ENCODE peak calls at places on chromosomes 13 and 19, in four cellular contexts. One of them, this sample, is unnamed.

GRCh38 chr19:53112286-53112685 is 9.1 kb upstream of the ZNF160 start:
- DNase-seq in NAMALWA: no peak
- DNase-seq in RWPE2: no peak
- DNase-seq in frontal cortex: no peak
- DNase-seq in this sample: no peak

GRCh38 chr13:107277911-107278310 is 710.0 kb upstream of the ARGLU1 start:
- DNase-seq in NAMALWA: no peak
- DNase-seq in RWPE2: no peak
- DNase-seq in frontal cortex: no peak
- DNase-seq in this sample: no peak

GRCh38 chr19:50909240-50910070 is 1.7 kb downstream of the KLK4 start:
- DNase-seq in RWPE2: no peak
- DNase-seq in NAMALWA: peak; percentile 71
- DNase-seq in frontal cortex: peak; percentile 36
- DNase-seq in this sample: peak; percentile 97

GRCh38 chr13:96020155-96020575 is 33.0 kb downstream of the UGGT2 start:
- DNase-seq in frontal cortex: peak; percentile 38
- DNase-seq in NAMALWA: peak; percentile 82
- DNase-seq in RWPE2: no peak
- DNase-seq in this sample: peak; percentile 51

GRCh38 chr19:403221-404036 is 5.5 kb downstream of the C2CD4C start:
- DNase-seq in RWPE2: peak; percentile 38
- DNase-seq in frontal cortex: no peak
- DNase-seq in NAMALWA: no peak
- DNase-seq in this sample: no peak

GRCh38 chr13:102443234-102443633 is 41.4 kb upstream of the FGF14 start:
- DNase-seq in NAMALWA: no peak
- DNase-seq in RWPE2: no peak
- DNase-seq in frontal cortex: no peak
- DNase-seq in this sample: no peak

GRCh38 chr13:23344923-23345322 is 88.6 kb downstream of the SACS start:
- DNase-seq in RWPE2: no peak
- DNase-seq in NAMALWA: no peak
- DNase-seq in frontal cortex: no peak
- DNase-seq in this sample: no peak

GRCh38 chr13:84446972-84447700 is 564.9 kb upstream of the SLITRK1 start:
- DNase-seq in frontal cortex: no peak
- DNase-seq in RWPE2: no peak
- DNase-seq in NAMALWA: no peak
- DNase-seq in this sample: peak; percentile 10

GRCh38 chr19:2755448-2755705 is 15.6 kb upstream of the SLC39A3 start:
- DNase-seq in NAMALWA: no peak
- DNase-seq in RWPE2: no peak
- DNase-seq in frontal cortex: no peak
- DNase-seq in this sample: no peak

GRCh38 chr19:40280608-40281221 is 4.4 kb downstream of the AKT2 start:
- DNase-seq in RWPE2: no peak
- DNase-seq in NAMALWA: no peak
- DNase-seq in frontal cortex: no peak
- DNase-seq in this sample: no peak

GRCh38 chr19:49042177-49042576 is 1.5 kb upstream of the CGB5 start:
- DNase-seq in frontal cortex: no peak
- DNase-seq in NAMALWA: no peak
- DNase-seq in RWPE2: no peak
- DNase-seq in this sample: no peak

GRCh38 chr19:35320285-35320706 is 8.7 kb upstream of the CD22 start:
- DNase-seq in NAMALWA: peak; percentile 63
- DNase-seq in frontal cortex: no peak
- DNase-seq in RWPE2: no peak
- DNase-seq in this sample: no peak

GRCh38 chr13:45340422-45341033 is 455 bp downstream of the TPT1 start:
- DNase-seq in frontal cortex: peak; percentile 68
- DNase-seq in NAMALWA: peak; percentile 75
- DNase-seq in RWPE2: peak; percentile 83
- DNase-seq in this sample: peak; percentile 66

GRCh38 chr13:98134901-98135300 is 8.0 kb upstream of the FARP1 start:
- DNase-seq in frontal cortex: no peak
- DNase-seq in NAMALWA: no peak
- DNase-seq in RWPE2: no peak
- DNase-seq in this sample: no peak

GRCh38 chr13:20810808-20811207 is 37.0 kb upstream of the EEF1AKMT1 start:
- DNase-seq in frontal cortex: no peak
- DNase-seq in RWPE2: no peak
- DNase-seq in NAMALWA: no peak
- DNase-seq in this sample: no peak

GRCh38 chr13:90447735-90448103 is 899.8 kb upstream of the MIR17HG start:
- DNase-seq in NAMALWA: no peak
- DNase-seq in frontal cortex: no peak
- DNase-seq in RWPE2: no peak
- DNase-seq in this sample: peak; percentile 24

GRCh38 chr19:51250786-51251452 is at the start of gene SIGLECL1:
- DNase-seq in NAMALWA: peak; percentile 9
- DNase-seq in frontal cortex: no peak
- DNase-seq in RWPE2: no peak
- DNase-seq in this sample: peak; percentile 48

GRCh38 chr13:113882266-113882627 is 18.4 kb upstream of the GAS6 start:
- DNase-seq in RWPE2: no peak
- DNase-seq in frontal cortex: peak; percentile 55
- DNase-seq in NAMALWA: no peak
- DNase-seq in this sample: no peak

GRCh38 chr13:46743191-46743590 is 53.8 kb downstream of the ESD start:
- DNase-seq in RWPE2: no peak
- DNase-seq in NAMALWA: no peak
- DNase-seq in frontal cortex: no peak
- DNase-seq in this sample: no peak

GRCh38 chr19:4379383-4380253 is 20.7 kb downstream of the SH3GL1 start:
- DNase-seq in frontal cortex: no peak
- DNase-seq in NAMALWA: peak; percentile 31
- DNase-seq in RWPE2: peak; percentile 96
- DNase-seq in this sample: no peak

GRCh38 chr19:52336117-52336811 is at the start of gene ZNF610:
- DNase-seq in NAMALWA: no peak
- DNase-seq in RWPE2: peak; percentile 64
- DNase-seq in frontal cortex: peak; percentile 85
- DNase-seq in this sample: peak; percentile 91

GRCh38 chr19:44588753-44589112 is 24.6 kb upstream of the IGSF23 start:
- DNase-seq in RWPE2: no peak
- DNase-seq in frontal cortex: no peak
- DNase-seq in NAMALWA: no peak
- DNase-seq in this sample: no peak

GRCh38 chr13:25771208-25771607 is 280.6 kb downstream of the SHISA2 start:
- DNase-seq in frontal cortex: no peak
- DNase-seq in RWPE2: no peak
- DNase-seq in NAMALWA: no peak
- DNase-seq in this sample: no peak

GRCh38 chr13:94154362-94154761 is 325.1 kb downstream of the DCT start:
- DNase-seq in NAMALWA: no peak
- DNase-seq in frontal cortex: no peak
- DNase-seq in RWPE2: no peak
- DNase-seq in this sample: peak; percentile 31

GRCh38 chr13:38090913-38091312 is 221.3 kb upstream of the TRPC4 start:
- DNase-seq in RWPE2: no peak
- DNase-seq in frontal cortex: no peak
- DNase-seq in NAMALWA: peak; percentile 62
- DNase-seq in this sample: no peak

GRCh38 chr13:53200498-53201453 is 172.2 kb downstream of the OLFM4 start:
- DNase-seq in NAMALWA: no peak
- DNase-seq in RWPE2: no peak
- DNase-seq in frontal cortex: peak; percentile 70
- DNase-seq in this sample: peak; percentile 95

GRCh38 chr13:79385694-79386093 is 20.4 kb downstream of the RBM26 start:
- DNase-seq in NAMALWA: peak; percentile 29
- DNase-seq in RWPE2: no peak
- DNase-seq in frontal cortex: no peak
- DNase-seq in this sample: no peak

GRCh38 chr13:72258340-72258981 is 391.5 kb upstream of the DACH1 start:
- DNase-seq in NAMALWA: no peak
- DNase-seq in frontal cortex: no peak
- DNase-seq in RWPE2: no peak
- DNase-seq in this sample: peak; percentile 31

GRCh38 chr19:58585442-58586130 is 12.5 kb upstream of the MZF1 start:
- DNase-seq in RWPE2: no peak
- DNase-seq in frontal cortex: no peak
- DNase-seq in NAMALWA: no peak
- DNase-seq in this sample: no peak